ENCODE peak calls at places on chromosomes 4 and X, in six cellular contexts. F is fibroblast of mammary gland, P is NCI-H146, A is HEK293T, N is neural crest cell, Q is GM10248. L is an unnamed sample.
A peak's percentile ranks its signal among the peaks of the same experiment; 100 is the strongest.

GRCh38 chr4:170386511-170386910 is 296.8 kb upstream of the AADAT start:
- DNase-seq in F (peak; percentile 42), A (no peak), P (no peak), N (no peak), Q (no peak), L (no peak)

GRCh38 chrX:135931644-135932487 is 38.4 kb downstream of the SAGE1 start:
- DNase-seq in A (peak; percentile 49), P (peak; percentile 16), F (peak; percentile 45), Q (peak; percentile 9), N (peak; percentile 52), L (peak; percentile 45)

GRCh38 chrX:18828832-18829404 is 121.5 kb downstream of the PPEF1 start:
- DNase-seq in N (no peak), F (peak; percentile 29), P (no peak), Q (no peak), A (no peak), L (peak; percentile 1)

GRCh38 chr4:16467061-16467460 is 240.8 kb upstream of the TAPT1 start:
- DNase-seq in P (no peak), F (no peak), Q (no peak), A (no peak), N (no peak), L (no peak)

GRCh38 chrX:103864886-103865534 is 33.0 kb upstream of the RAB9B start:
- DNase-seq in P (no peak), Q (no peak), A (no peak), N (no peak), F (no peak), L (no peak)

GRCh38 chr4:6035786-6036185 is 17.6 kb upstream of the C4orf50 start:
- DNase-seq in N (no peak), A (no peak), F (no peak), P (no peak), Q (no peak), L (peak; percentile 5)

GRCh38 chrX:124346064-124346876 is at the start of gene SH2D1A:
- DNase-seq in F (no peak), P (no peak), N (no peak), A (no peak), Q (no peak), L (no peak)

GRCh38 chrX:29542147-29542546 is 673.2 kb upstream of the MAGEB2 start:
- DNase-seq in A (no peak), N (no peak), Q (no peak), F (no peak), P (no peak), L (no peak)

GRCh38 chrX:134849390-134849789 is 141.4 kb upstream of the SMIM10 start:
- DNase-seq in N (no peak), A (no peak), P (no peak), Q (no peak), F (peak; percentile 51), L (no peak)